ENCODE peak calls at places on chromosomes 13 and 19, in ten cellular contexts. K, C, A, J, Y, B, X, O, T and Z are unnamed samples.

GRCh38 chr13:51246411-51247298 is 24.5 kb downstream of the FAM124A start:
- DNase-seq in K (no peak), C (no peak), A (peak), J (no peak), Y (no peak), B (no peak), X (no peak), O (no peak), T (no peak), Z (no peak)

GRCh38 chr13:104953588-104953987 is 1581.9 kb downstream of the EFNB2 start:
- DNase-seq in K (peak), C (no peak), A (no peak), J (no peak), Y (peak), B (no peak), X (no peak), O (no peak), T (no peak), Z (no peak)

GRCh38 chr19:28349604-28350003 is 863.3 kb downstream of the UQCRFS1 start:
- DNase-seq in K (no peak), C (no peak), A (no peak), J (no peak), Y (no peak), B (no peak), X (no peak), O (no peak), T (no peak), Z (no peak)

GRCh38 chr19:8367327-8368001 is 3.5 kb downstream of the ANGPTL4 start:
- DNase-seq in K (peak), C (peak), A (peak), J (peak), Y (peak), B (peak), X (peak), O (peak), T (no peak), Z (peak)

GRCh38 chr13:113371061-113371460 is 7.1 kb upstream of the GRTP1 start:
- DNase-seq in K (no peak), C (no peak), A (no peak), J (no peak), Y (no peak), B (no peak), X (no peak), O (no peak), T (no peak), Z (no peak)

GRCh38 chr19:3975637-3976087 is 4.8 kb upstream of the DAPK3 start:
- DNase-seq in K (no peak), C (no peak), A (no peak), J (no peak), Y (no peak), B (no peak), X (no peak), O (no peak), T (no peak), Z (no peak)

GRCh38 chr19:35355851-35356460 is 2.3 kb upstream of the FFAR3 start:
- DNase-seq in K (no peak), C (peak), A (no peak), J (no peak), Y (no peak), B (no peak), X (no peak), O (no peak), T (no peak), Z (peak)

GRCh38 chr19:28578786-28579505 is 634.0 kb downstream of the UQCRFS1 start:
- DNase-seq in K (no peak), C (no peak), A (no peak), J (no peak), Y (no peak), B (no peak), X (no peak), O (no peak), T (no peak), Z (no peak)

GRCh38 chr19:49684251-49684982 is 5.0 kb upstream of the ADM5 start:
- DNase-seq in K (no peak), C (no peak), A (no peak), J (peak), Y (no peak), B (peak), X (no peak), O (no peak), T (peak), Z (no peak)

GRCh38 chr19:39082745-39083598 is 1.2 kb upstream of the ACP7 start:
- DNase-seq in K (no peak), C (no peak), A (no peak), J (no peak), Y (no peak), B (no peak), X (no peak), O (no peak), T (no peak), Z (no peak)
- TF ChIP-seq CTCF in K (no peak), C (no peak), A (no peak), J (no peak), Y (no peak), B (no peak), X (no peak), O (no peak), T (no peak), Z (no peak)

GRCh38 chr13:48985751-48986150 is 10.0 kb downstream of the FNDC3A start:
- DNase-seq in K (no peak), C (no peak), A (no peak), J (no peak), Y (no peak), B (peak), X (no peak), O (no peak), T (no peak), Z (no peak)
- TF ChIP-seq CTCF in K (no peak), C (no peak), A (no peak), J (no peak), Y (no peak), B (no peak), X (no peak), O (no peak), T (no peak), Z (no peak)

GRCh38 chr13:48975101-48975925 is at the start of gene FNDC3A:
- DNase-seq in K (no peak), C (peak), A (peak), J (peak), Y (peak), B (peak), X (peak), O (peak), T (peak), Z (no peak)
- TF ChIP-seq CTCF in K (no peak), C (peak), A (peak), J (no peak), Y (peak), B (peak), X (peak), O (no peak), T (no peak), Z (peak)

GRCh38 chr19:6412111-6412999 is 12.3 kb downstream of the KHSRP start:
- DNase-seq in K (no peak), C (peak), A (peak), J (peak), Y (peak), B (peak), X (no peak), O (peak), T (peak), Z (no peak)

GRCh38 chr19:6414793-6415591 is 9.6 kb downstream of the KHSRP start:
- DNase-seq in K (no peak), C (no peak), A (no peak), J (no peak), Y (no peak), B (no peak), X (no peak), O (no peak), T (peak), Z (no peak)

GRCh38 chr19:6414033-6414643 is 10.5 kb downstream of the KHSRP start:
- DNase-seq in K (no peak), C (no peak), A (no peak), J (no peak), Y (no peak), B (no peak), X (no peak), O (no peak), T (peak), Z (no peak)

GRCh38 chr19:6413291-6413690 is 11.3 kb downstream of the KHSRP start:
- DNase-seq in K (no peak), C (no peak), A (no peak), J (no peak), Y (no peak), B (no peak), X (no peak), O (no peak), T (no peak), Z (no peak)

GRCh38 chr19:6409346-6409745 is 15.3 kb downstream of the KHSRP start:
- DNase-seq in K (no peak), C (no peak), A (no peak), J (no peak), Y (no peak), B (no peak), X (no peak), O (no peak), T (no peak), Z (no peak)
- TF ChIP-seq CTCF in K (no peak), C (no peak), A (no peak), J (no peak), Y (no peak), B (no peak), X (no peak), O (no peak), T (no peak), Z (no peak)

GRCh38 chr19:1929051-1929742 is 11.8 kb upstream of the CSNK1G2 start:
- DNase-seq in K (peak), C (peak), A (peak), J (peak), Y (peak), B (peak), X (no peak), O (peak), T (peak), Z (no peak)
- TF ChIP-seq CTCF in K (peak), C (peak), A (peak), J (peak), Y (peak), B (peak), X (peak), O (peak), T (peak), Z (peak)